ENCODE peak calls at places on chromosomes 2 and 18, in nine cellular contexts. One of them, this sample, is unnamed.

GRCh38 chr2:214591359-214591758 is 180.5 kb downstream of the VWC2L start:
- DNase-seq in KG1: no peak
- DNase-seq in NCI-H1105: no peak
- DNase-seq in endothelial cell: no peak
- DNase-seq in activated gamma-delta T cell: no peak
- DNase-seq in D341Med: no peak
- DNase-seq in WERI-Rb-1: no peak
- DNase-seq in mammary epithelial cell: no peak
- DNase-seq in RKO: peak
- DNase-seq in this sample: no peak

GRCh38 chr2:178530625-178531142 is 50.4 kb downstream of the PLEKHA3 start:
- DNase-seq in KG1: no peak
- DNase-seq in NCI-H1105: no peak
- DNase-seq in endothelial cell: no peak
- DNase-seq in activated gamma-delta T cell: no peak
- DNase-seq in D341Med: no peak
- DNase-seq in WERI-Rb-1: no peak
- DNase-seq in mammary epithelial cell: peak
- DNase-seq in RKO: no peak
- DNase-seq in this sample: peak

GRCh38 chr18:22999212-22999611 is 66.1 kb downstream of the RBBP8 start:
- DNase-seq in KG1: no peak
- DNase-seq in NCI-H1105: peak
- DNase-seq in endothelial cell: peak
- DNase-seq in activated gamma-delta T cell: no peak
- DNase-seq in D341Med: no peak
- DNase-seq in WERI-Rb-1: no peak
- DNase-seq in mammary epithelial cell: no peak
- DNase-seq in RKO: no peak
- DNase-seq in this sample: no peak

GRCh38 chr2:226524381-226524843 is 275.2 kb downstream of the IRS1 start:
- DNase-seq in KG1: no peak
- DNase-seq in NCI-H1105: no peak
- DNase-seq in endothelial cell: no peak
- DNase-seq in activated gamma-delta T cell: no peak
- DNase-seq in D341Med: no peak
- DNase-seq in WERI-Rb-1: no peak
- DNase-seq in mammary epithelial cell: peak
- DNase-seq in RKO: no peak
- DNase-seq in this sample: no peak

GRCh38 chr18:79546781-79547272 is 132.8 kb upstream of the CTDP1 start:
- DNase-seq in KG1: no peak
- DNase-seq in NCI-H1105: no peak
- DNase-seq in endothelial cell: no peak
- DNase-seq in activated gamma-delta T cell: no peak
- DNase-seq in D341Med: no peak
- DNase-seq in WERI-Rb-1: no peak
- DNase-seq in mammary epithelial cell: no peak
- DNase-seq in RKO: no peak
- DNase-seq in this sample: no peak

GRCh38 chr18:10912790-10913560 is 236.4 kb downstream of the PIEZO2 start:
- DNase-seq in KG1: no peak
- DNase-seq in NCI-H1105: no peak
- DNase-seq in endothelial cell: no peak
- DNase-seq in activated gamma-delta T cell: no peak
- DNase-seq in D341Med: no peak
- DNase-seq in WERI-Rb-1: no peak
- DNase-seq in mammary epithelial cell: no peak
- DNase-seq in RKO: no peak
- DNase-seq in this sample: no peak

GRCh38 chr2:98569197-98569793 is 39.0 kb downstream of the COA5 start:
- DNase-seq in KG1: no peak
- DNase-seq in NCI-H1105: peak
- DNase-seq in endothelial cell: peak
- DNase-seq in activated gamma-delta T cell: peak
- DNase-seq in D341Med: peak
- DNase-seq in WERI-Rb-1: peak
- DNase-seq in mammary epithelial cell: peak
- DNase-seq in RKO: no peak
- DNase-seq in this sample: peak

GRCh38 chr18:2570772-2571199 is 519 bp downstream of the METTL4 start:
- DNase-seq in KG1: peak
- DNase-seq in NCI-H1105: peak
- DNase-seq in endothelial cell: peak
- DNase-seq in activated gamma-delta T cell: peak
- DNase-seq in D341Med: peak
- DNase-seq in WERI-Rb-1: peak
- DNase-seq in mammary epithelial cell: peak
- DNase-seq in RKO: peak
- DNase-seq in this sample: peak

GRCh38 chr2:239321596-239322413 is 79.0 kb downstream of the HDAC4 start:
- DNase-seq in KG1: no peak
- DNase-seq in NCI-H1105: no peak
- DNase-seq in endothelial cell: no peak
- DNase-seq in activated gamma-delta T cell: no peak
- DNase-seq in D341Med: no peak
- DNase-seq in WERI-Rb-1: no peak
- DNase-seq in mammary epithelial cell: no peak
- DNase-seq in RKO: peak
- DNase-seq in this sample: no peak

GRCh38 chr2:160358051-160358450 is 135.6 kb downstream of the RBMS1 start:
- DNase-seq in KG1: no peak
- DNase-seq in NCI-H1105: no peak
- DNase-seq in endothelial cell: no peak
- DNase-seq in activated gamma-delta T cell: no peak
- DNase-seq in D341Med: no peak
- DNase-seq in WERI-Rb-1: no peak
- DNase-seq in mammary epithelial cell: peak
- DNase-seq in RKO: no peak
- DNase-seq in this sample: no peak

GRCh38 chr2:71798266-71799012 is 345.1 kb downstream of the DYSF start:
- DNase-seq in KG1: no peak
- DNase-seq in NCI-H1105: no peak
- DNase-seq in endothelial cell: peak
- DNase-seq in activated gamma-delta T cell: no peak
- DNase-seq in D341Med: no peak
- DNase-seq in WERI-Rb-1: peak
- DNase-seq in mammary epithelial cell: peak
- DNase-seq in RKO: peak
- DNase-seq in this sample: no peak

GRCh38 chr2:159035790-159036411 is 67.5 kb downstream of the TANC1 start:
- DNase-seq in KG1: no peak
- DNase-seq in NCI-H1105: no peak
- DNase-seq in endothelial cell: peak
- DNase-seq in activated gamma-delta T cell: no peak
- DNase-seq in D341Med: peak
- DNase-seq in WERI-Rb-1: peak
- DNase-seq in mammary epithelial cell: peak
- DNase-seq in RKO: no peak
- DNase-seq in this sample: peak

GRCh38 chr2:69683170-69683971 is 39.8 kb upstream of the AAK1 start:
- DNase-seq in KG1: peak
- DNase-seq in NCI-H1105: no peak
- DNase-seq in endothelial cell: peak
- DNase-seq in activated gamma-delta T cell: no peak
- DNase-seq in D341Med: no peak
- DNase-seq in WERI-Rb-1: no peak
- DNase-seq in mammary epithelial cell: peak
- DNase-seq in RKO: peak
- DNase-seq in this sample: no peak

GRCh38 chr2:41954304-41955291 is 93.2 kb upstream of the PKDCC start:
- DNase-seq in KG1: no peak
- DNase-seq in NCI-H1105: no peak
- DNase-seq in endothelial cell: no peak
- DNase-seq in activated gamma-delta T cell: no peak
- DNase-seq in D341Med: no peak
- DNase-seq in WERI-Rb-1: peak
- DNase-seq in mammary epithelial cell: no peak
- DNase-seq in RKO: no peak
- DNase-seq in this sample: no peak

GRCh38 chr2:112958428-112959108 is 19.2 kb upstream of the IL36G start:
- DNase-seq in KG1: peak
- DNase-seq in NCI-H1105: peak
- DNase-seq in endothelial cell: peak
- DNase-seq in activated gamma-delta T cell: no peak
- DNase-seq in D341Med: peak
- DNase-seq in WERI-Rb-1: peak
- DNase-seq in mammary epithelial cell: peak
- DNase-seq in RKO: peak
- DNase-seq in this sample: peak

GRCh38 chr2:235533616-235534385 is 40.0 kb downstream of the AGAP1 start:
- DNase-seq in KG1: no peak
- DNase-seq in NCI-H1105: no peak
- DNase-seq in endothelial cell: no peak
- DNase-seq in activated gamma-delta T cell: no peak
- DNase-seq in D341Med: peak
- DNase-seq in WERI-Rb-1: no peak
- DNase-seq in mammary epithelial cell: no peak
- DNase-seq in RKO: no peak
- DNase-seq in this sample: no peak

GRCh38 chr2:40317047-40317446 is 134.8 kb downstream of the SLC8A1 start:
- DNase-seq in KG1: no peak
- DNase-seq in NCI-H1105: no peak
- DNase-seq in endothelial cell: no peak
- DNase-seq in activated gamma-delta T cell: no peak
- DNase-seq in D341Med: no peak
- DNase-seq in WERI-Rb-1: no peak
- DNase-seq in mammary epithelial cell: peak
- DNase-seq in RKO: no peak
- DNase-seq in this sample: no peak

GRCh38 chr2:225100269-225100668 is 58.0 kb upstream of the DOCK10 start:
- DNase-seq in KG1: no peak
- DNase-seq in NCI-H1105: no peak
- DNase-seq in endothelial cell: no peak
- DNase-seq in activated gamma-delta T cell: no peak
- DNase-seq in D341Med: no peak
- DNase-seq in WERI-Rb-1: no peak
- DNase-seq in mammary epithelial cell: no peak
- DNase-seq in RKO: no peak
- DNase-seq in this sample: no peak

GRCh38 chr2:190979906-190980629 is 33.9 kb downstream of the STAT1 start:
- DNase-seq in KG1: no peak
- DNase-seq in NCI-H1105: peak
- DNase-seq in endothelial cell: peak
- DNase-seq in activated gamma-delta T cell: no peak
- DNase-seq in D341Med: no peak
- DNase-seq in WERI-Rb-1: no peak
- DNase-seq in mammary epithelial cell: no peak
- DNase-seq in RKO: no peak
- DNase-seq in this sample: peak

GRCh38 chr18:35283923-35284794 is 5.9 kb downstream of the ZSCAN30 start:
- DNase-seq in KG1: no peak
- DNase-seq in NCI-H1105: no peak
- DNase-seq in endothelial cell: no peak
- DNase-seq in activated gamma-delta T cell: no peak
- DNase-seq in D341Med: no peak
- DNase-seq in WERI-Rb-1: no peak
- DNase-seq in mammary epithelial cell: no peak
- DNase-seq in RKO: no peak
- DNase-seq in this sample: no peak

GRCh38 chr18:74546751-74547530 is 12.6 kb downstream of the CNDP1 start:
- DNase-seq in KG1: no peak
- DNase-seq in NCI-H1105: no peak
- DNase-seq in endothelial cell: no peak
- DNase-seq in activated gamma-delta T cell: no peak
- DNase-seq in D341Med: no peak
- DNase-seq in WERI-Rb-1: no peak
- DNase-seq in mammary epithelial cell: peak
- DNase-seq in RKO: no peak
- DNase-seq in this sample: no peak

GRCh38 chr18:51867767-51868166 is 472.2 kb upstream of the DCC start:
- DNase-seq in KG1: no peak
- DNase-seq in NCI-H1105: no peak
- DNase-seq in endothelial cell: no peak
- DNase-seq in activated gamma-delta T cell: no peak
- DNase-seq in D341Med: no peak
- DNase-seq in WERI-Rb-1: no peak
- DNase-seq in mammary epithelial cell: peak
- DNase-seq in RKO: peak
- DNase-seq in this sample: no peak

GRCh38 chr2:79235135-79235534 is 75.6 kb upstream of the REG3A start:
- DNase-seq in KG1: no peak
- DNase-seq in NCI-H1105: no peak
- DNase-seq in endothelial cell: peak
- DNase-seq in activated gamma-delta T cell: no peak
- DNase-seq in D341Med: no peak
- DNase-seq in WERI-Rb-1: no peak
- DNase-seq in mammary epithelial cell: no peak
- DNase-seq in RKO: peak
- DNase-seq in this sample: no peak

GRCh38 chr2:143685439-143686078 is 556.3 kb downstream of the ARHGAP15 start:
- DNase-seq in KG1: no peak
- DNase-seq in NCI-H1105: peak
- DNase-seq in endothelial cell: no peak
- DNase-seq in activated gamma-delta T cell: no peak
- DNase-seq in D341Med: peak
- DNase-seq in WERI-Rb-1: peak
- DNase-seq in mammary epithelial cell: no peak
- DNase-seq in RKO: no peak
- DNase-seq in this sample: no peak

GRCh38 chr2:26605195-26605968 is 35.8 kb downstream of the CIB4 start:
- DNase-seq in KG1: peak
- DNase-seq in NCI-H1105: peak
- DNase-seq in endothelial cell: peak
- DNase-seq in activated gamma-delta T cell: no peak
- DNase-seq in D341Med: peak
- DNase-seq in WERI-Rb-1: peak
- DNase-seq in mammary epithelial cell: peak
- DNase-seq in RKO: peak
- DNase-seq in this sample: no peak

GRCh38 chr2:157830696-157831570 is 45.2 kb downstream of the ACVR1 start:
- DNase-seq in KG1: no peak
- DNase-seq in NCI-H1105: no peak
- DNase-seq in endothelial cell: no peak
- DNase-seq in activated gamma-delta T cell: no peak
- DNase-seq in D341Med: no peak
- DNase-seq in WERI-Rb-1: no peak
- DNase-seq in mammary epithelial cell: peak
- DNase-seq in RKO: peak
- DNase-seq in this sample: no peak

GRCh38 chr2:42755161-42755900 is 8.6 kb downstream of the OXER1 start:
- DNase-seq in KG1: no peak
- DNase-seq in NCI-H1105: no peak
- DNase-seq in endothelial cell: no peak
- DNase-seq in activated gamma-delta T cell: no peak
- DNase-seq in D341Med: no peak
- DNase-seq in WERI-Rb-1: no peak
- DNase-seq in mammary epithelial cell: no peak
- DNase-seq in RKO: no peak
- DNase-seq in this sample: no peak

GRCh38 chr2:134202361-134202760 is 51.5 kb upstream of the MGAT5 start:
- DNase-seq in KG1: no peak
- DNase-seq in NCI-H1105: no peak
- DNase-seq in endothelial cell: no peak
- DNase-seq in activated gamma-delta T cell: no peak
- DNase-seq in D341Med: peak
- DNase-seq in WERI-Rb-1: no peak
- DNase-seq in mammary epithelial cell: no peak
- DNase-seq in RKO: no peak
- DNase-seq in this sample: no peak

GRCh38 chr2:156452971-156453370 is 16.8 kb downstream of the GPD2 start:
- DNase-seq in KG1: no peak
- DNase-seq in NCI-H1105: no peak
- DNase-seq in endothelial cell: no peak
- DNase-seq in activated gamma-delta T cell: no peak
- DNase-seq in D341Med: no peak
- DNase-seq in WERI-Rb-1: no peak
- DNase-seq in mammary epithelial cell: no peak
- DNase-seq in RKO: no peak
- DNase-seq in this sample: no peak

GRCh38 chr2:138493334-138493733 is 8.2 kb upstream of the SPOPL start:
- DNase-seq in KG1: no peak
- DNase-seq in NCI-H1105: no peak
- DNase-seq in endothelial cell: no peak
- DNase-seq in activated gamma-delta T cell: no peak
- DNase-seq in D341Med: no peak
- DNase-seq in WERI-Rb-1: no peak
- DNase-seq in mammary epithelial cell: no peak
- DNase-seq in RKO: no peak
- DNase-seq in this sample: no peak

GRCh38 chr2:190359896-190360376 is 16.5 kb downstream of the INPP1 start:
- DNase-seq in KG1: no peak
- DNase-seq in NCI-H1105: peak
- DNase-seq in endothelial cell: no peak
- DNase-seq in activated gamma-delta T cell: no peak
- DNase-seq in D341Med: no peak
- DNase-seq in WERI-Rb-1: no peak
- DNase-seq in mammary epithelial cell: peak
- DNase-seq in RKO: no peak
- DNase-seq in this sample: peak

This sample was measured in B cell.